ENCODE peak calls at places on chromosomes 16 and 17, in four cellular contexts. I is stimulated activated naive CD4-positive, alpha-beta T cell treated with Interleukin-2 at 50 U/mL for 16 hours; Y is HFFc6; L is naive thymus-derived CD8-positive, alpha-beta T cell. G is an unnamed sample.

GRCh38 chr17:50630524-50631194 is 4.0 kb upstream of the ABCC3 start:
- DNase-seq in I (peak), L (peak), Y (no peak), G (peak)

GRCh38 chr16:62638324-62638911 is 602.2 kb upstream of the CDH8 start:
- DNase-seq in L (no peak), I (no peak), Y (no peak), G (no peak)

GRCh38 chr16:8295436-8295835 is 294.9 kb downstream of the TMEM114 start:
- DNase-seq in I (no peak), L (no peak), Y (no peak), G (no peak)

GRCh38 chr16:14374451-14375131 is 255.5 kb downstream of the PARN start:
- DNase-seq in I (no peak), Y (no peak), L (no peak), G (no peak)

GRCh38 chr16:31395647-31396046 is 2.5 kb downstream of the ITGAD start:
- DNase-seq in Y (no peak), I (no peak), L (no peak), G (no peak)

GRCh38 chr17:27257031-27257357 is 36.9 kb upstream of the WSB1 start:
- DNase-seq in Y (no peak), L (no peak), I (no peak), G (no peak)

GRCh38 chr16:69863882-69864281 is 87.3 kb upstream of the CLEC18A start:
- DNase-seq in Y (no peak), I (no peak), L (no peak), G (no peak)

GRCh38 chr16:3149193-3149530 is 14.3 kb downstream of the ZNF213 start:
- DNase-seq in L (no peak), I (no peak), Y (no peak), G (no peak)

GRCh38 chr17:75819723-75820410 is 24.3 kb downstream of the UNC13D start:
- DNase-seq in I (no peak), L (no peak), Y (no peak), G (no peak)

GRCh38 chr16:89173629-89173921 is 2.0 kb downstream of the CDH15 start:
- DNase-seq in Y (no peak), I (no peak), L (no peak), G (no peak)

G was measured in A172.